ENCODE peak calls at places on chromosome 1, in six cellular contexts. One of them, this sample, is unnamed.

GRCh38 chr1:212526111-212526491 is 82.5 kb upstream of the ATF3 start:
- DNase-seq in stimulated activated naive CD8-positive, alpha-beta T cell treated with anti-CD3 and anti-CD28 coated beads, Interleukin-15, Interleukin-2, amounts not matched to agents 100 U/mL and 50 U/mL, for 24 hours: no peak
- DNase-seq in Caki2: no peak
- DNase-seq in occipital lobe: no peak
- DNase-seq in epithelial cell of esophagus: no peak
- DNase-seq in CD8-positive, alpha-beta T cell: no peak
- DNase-seq in this sample: no peak

GRCh38 chr1:55720243-55720642 is 505.1 kb upstream of the USP24 start:
- DNase-seq in stimulated activated naive CD8-positive, alpha-beta T cell treated with anti-CD3 and anti-CD28 coated beads, Interleukin-15, Interleukin-2, amounts not matched to agents 100 U/mL and 50 U/mL, for 24 hours: no peak
- DNase-seq in Caki2: no peak
- DNase-seq in occipital lobe: no peak
- DNase-seq in epithelial cell of esophagus: no peak
- DNase-seq in CD8-positive, alpha-beta T cell: no peak
- DNase-seq in this sample: no peak

GRCh38 chr1:14972107-14972506 is 181.4 kb upstream of the TMEM51 start:
- DNase-seq in stimulated activated naive CD8-positive, alpha-beta T cell treated with anti-CD3 and anti-CD28 coated beads, Interleukin-15, Interleukin-2, amounts not matched to agents 100 U/mL and 50 U/mL, for 24 hours: no peak
- DNase-seq in Caki2: no peak
- DNase-seq in occipital lobe: no peak
- DNase-seq in epithelial cell of esophagus: no peak
- DNase-seq in CD8-positive, alpha-beta T cell: no peak
- DNase-seq in this sample: no peak

GRCh38 chr1:149997585-149998262 is 12.8 kb downstream of the OTUD7B start:
- DNase-seq in stimulated activated naive CD8-positive, alpha-beta T cell treated with anti-CD3 and anti-CD28 coated beads, Interleukin-15, Interleukin-2, amounts not matched to agents 100 U/mL and 50 U/mL, for 24 hours: peak; percentile 11
- DNase-seq in Caki2: no peak
- DNase-seq in occipital lobe: no peak
- DNase-seq in epithelial cell of esophagus: no peak
- DNase-seq in CD8-positive, alpha-beta T cell: no peak
- DNase-seq in this sample: no peak

GRCh38 chr1:100585774-100586173 is 47.8 kb downstream of the GPR88 start:
- DNase-seq in stimulated activated naive CD8-positive, alpha-beta T cell treated with anti-CD3 and anti-CD28 coated beads, Interleukin-15, Interleukin-2, amounts not matched to agents 100 U/mL and 50 U/mL, for 24 hours: no peak
- DNase-seq in Caki2: no peak
- DNase-seq in occipital lobe: no peak
- DNase-seq in epithelial cell of esophagus: no peak
- DNase-seq in CD8-positive, alpha-beta T cell: no peak
- DNase-seq in this sample: peak; percentile 29

GRCh38 chr1:25989860-25990650 is 7.8 kb downstream of the PAFAH2 start:
- DNase-seq in stimulated activated naive CD8-positive, alpha-beta T cell treated with anti-CD3 and anti-CD28 coated beads, Interleukin-15, Interleukin-2, amounts not matched to agents 100 U/mL and 50 U/mL, for 24 hours: no peak
- DNase-seq in Caki2: no peak
- DNase-seq in occipital lobe: no peak
- DNase-seq in epithelial cell of esophagus: no peak
- DNase-seq in CD8-positive, alpha-beta T cell: no peak
- DNase-seq in this sample: no peak

GRCh38 chr1:78005755-78006154 is 1.0 kb downstream of the DNAJB4 start:
- DNase-seq in stimulated activated naive CD8-positive, alpha-beta T cell treated with anti-CD3 and anti-CD28 coated beads, Interleukin-15, Interleukin-2, amounts not matched to agents 100 U/mL and 50 U/mL, for 24 hours: no peak
- DNase-seq in Caki2: peak; percentile 55
- DNase-seq in occipital lobe: no peak
- DNase-seq in epithelial cell of esophagus: peak; percentile 80
- DNase-seq in CD8-positive, alpha-beta T cell: no peak
- DNase-seq in this sample: peak; percentile 68

GRCh38 chr1:78491311-78492071 is 717 bp downstream of the PTGFR start:
- DNase-seq in stimulated activated naive CD8-positive, alpha-beta T cell treated with anti-CD3 and anti-CD28 coated beads, Interleukin-15, Interleukin-2, amounts not matched to agents 100 U/mL and 50 U/mL, for 24 hours: no peak
- DNase-seq in Caki2: peak; percentile 2
- DNase-seq in occipital lobe: no peak
- DNase-seq in epithelial cell of esophagus: peak; percentile 34
- DNase-seq in CD8-positive, alpha-beta T cell: no peak
- DNase-seq in this sample: peak; percentile 36

GRCh38 chr1:42784946-42785693 is at the start of gene TMEM269:
- DNase-seq in stimulated activated naive CD8-positive, alpha-beta T cell treated with anti-CD3 and anti-CD28 coated beads, Interleukin-15, Interleukin-2, amounts not matched to agents 100 U/mL and 50 U/mL, for 24 hours: peak; percentile 44
- DNase-seq in Caki2: no peak
- DNase-seq in occipital lobe: peak; percentile 46
- DNase-seq in epithelial cell of esophagus: no peak
- DNase-seq in CD8-positive, alpha-beta T cell: peak; percentile 61
- DNase-seq in this sample: no peak

GRCh38 chr1:153288634-153289275 is 24.0 kb downstream of the PGLYRP3 start:
- DNase-seq in stimulated activated naive CD8-positive, alpha-beta T cell treated with anti-CD3 and anti-CD28 coated beads, Interleukin-15, Interleukin-2, amounts not matched to agents 100 U/mL and 50 U/mL, for 24 hours: peak; percentile 47
- DNase-seq in Caki2: no peak
- DNase-seq in occipital lobe: no peak
- DNase-seq in epithelial cell of esophagus: peak; percentile 95
- DNase-seq in CD8-positive, alpha-beta T cell: no peak
- DNase-seq in this sample: peak; percentile 83

GRCh38 chr1:65525297-65526048 is 105.0 kb downstream of the LEPR start:
- DNase-seq in stimulated activated naive CD8-positive, alpha-beta T cell treated with anti-CD3 and anti-CD28 coated beads, Interleukin-15, Interleukin-2, amounts not matched to agents 100 U/mL and 50 U/mL, for 24 hours: peak; percentile 14
- DNase-seq in Caki2: no peak
- DNase-seq in occipital lobe: no peak
- DNase-seq in epithelial cell of esophagus: no peak
- DNase-seq in CD8-positive, alpha-beta T cell: peak; percentile 15
- DNase-seq in this sample: no peak

GRCh38 chr1:169240449-169241242 is 127.0 kb downstream of the NME7 start:
- DNase-seq in stimulated activated naive CD8-positive, alpha-beta T cell treated with anti-CD3 and anti-CD28 coated beads, Interleukin-15, Interleukin-2, amounts not matched to agents 100 U/mL and 50 U/mL, for 24 hours: no peak
- DNase-seq in Caki2: no peak
- DNase-seq in occipital lobe: no peak
- DNase-seq in epithelial cell of esophagus: peak; percentile 65
- DNase-seq in CD8-positive, alpha-beta T cell: no peak
- DNase-seq in this sample: peak; percentile 42

GRCh38 chr1:184861755-184862336 is 107.2 kb upstream of the EDEM3 start:
- DNase-seq in stimulated activated naive CD8-positive, alpha-beta T cell treated with anti-CD3 and anti-CD28 coated beads, Interleukin-15, Interleukin-2, amounts not matched to agents 100 U/mL and 50 U/mL, for 24 hours: no peak
- DNase-seq in Caki2: no peak
- DNase-seq in occipital lobe: no peak
- DNase-seq in epithelial cell of esophagus: no peak
- DNase-seq in CD8-positive, alpha-beta T cell: no peak
- DNase-seq in this sample: no peak

GRCh38 chr1:155471891-155472290 is 90.7 kb downstream of the ASH1L start:
- DNase-seq in stimulated activated naive CD8-positive, alpha-beta T cell treated with anti-CD3 and anti-CD28 coated beads, Interleukin-15, Interleukin-2, amounts not matched to agents 100 U/mL and 50 U/mL, for 24 hours: no peak
- DNase-seq in Caki2: no peak
- DNase-seq in occipital lobe: no peak
- DNase-seq in epithelial cell of esophagus: no peak
- DNase-seq in CD8-positive, alpha-beta T cell: no peak
- DNase-seq in this sample: no peak

GRCh38 chr1:155529109-155529508 is 33.5 kb downstream of the ASH1L start:
- DNase-seq in stimulated activated naive CD8-positive, alpha-beta T cell treated with anti-CD3 and anti-CD28 coated beads, Interleukin-15, Interleukin-2, amounts not matched to agents 100 U/mL and 50 U/mL, for 24 hours: no peak
- DNase-seq in Caki2: no peak
- DNase-seq in occipital lobe: no peak
- DNase-seq in epithelial cell of esophagus: no peak
- DNase-seq in CD8-positive, alpha-beta T cell: no peak
- DNase-seq in this sample: no peak

GRCh38 chr1:30375156-30375555 is 348.2 kb downstream of the MATN1 start:
- DNase-seq in stimulated activated naive CD8-positive, alpha-beta T cell treated with anti-CD3 and anti-CD28 coated beads, Interleukin-15, Interleukin-2, amounts not matched to agents 100 U/mL and 50 U/mL, for 24 hours: no peak
- DNase-seq in Caki2: no peak
- DNase-seq in occipital lobe: no peak
- DNase-seq in epithelial cell of esophagus: no peak
- DNase-seq in CD8-positive, alpha-beta T cell: no peak
- DNase-seq in this sample: no peak